ENCODE peak calls at places on chromosomes 12 and 14, in six cellular contexts. F is right lobe of liver, R is fibroblast of mammary gland, Y is GM10248, W is A549, C is neural crest cell. P is an unnamed sample.

GRCh38 chr12:13368971-13369370 is 172.4 kb downstream of the EMP1 start:
- DNase-seq in Y (no peak), W (no peak), F (no peak), R (no peak), C (no peak), P (no peak)

GRCh38 chr12:66633676-66634075 is 45.2 kb downstream of the GRIP1 start:
- DNase-seq in Y (no peak), R (peak), W (peak), F (no peak), C (no peak), P (no peak)

GRCh38 chr14:89308232-89308959 is 108.6 kb downstream of the FOXN3 start:
- DNase-seq in F (no peak), C (no peak), W (no peak), Y (peak), R (peak), P (peak)

GRCh38 chr14:102316048-102316745 is 3.3 kb upstream of the ZNF839 start:
- DNase-seq in C (peak), R (peak), W (peak), Y (no peak), F (no peak), P (peak)

GRCh38 chr14:65208548-65208947 is 106.2 kb upstream of the MAX start:
- DNase-seq in W (no peak), F (no peak), Y (no peak), C (no peak), R (no peak), P (no peak)

GRCh38 chr14:68377056-68377455 is 415.8 kb downstream of the ZFP36L1 start:
- DNase-seq in F (no peak), Y (no peak), C (no peak), W (no peak), R (no peak), P (no peak)

GRCh38 chr14:47194051-47194450 is 481.4 kb downstream of the MDGA2 start:
- DNase-seq in F (no peak), R (peak), Y (no peak), C (no peak), W (no peak), P (no peak)

GRCh38 chr14:68471029-68471963 is 321.6 kb downstream of the ZFP36L1 start:
- DNase-seq in Y (peak), C (peak), R (no peak), F (no peak), W (no peak), P (no peak)

GRCh38 chr14:31206536-31207286 is 882 bp downstream of the HECTD1 start:
- DNase-seq in W (peak), R (no peak), Y (peak), C (peak), F (peak), P (no peak)

GRCh38 chr12:7923241-7924236 is 12.4 kb downstream of the SLC2A3 start:
- DNase-seq in C (no peak), R (no peak), F (no peak), W (no peak), Y (no peak), P (no peak)

GRCh38 chr14:29459967-29460366 is 467.7 kb downstream of the PRKD1 start:
- DNase-seq in Y (no peak), F (no peak), W (no peak), C (no peak), R (no peak), P (no peak)

GRCh38 chr14:38366374-38366773 is 110.5 kb upstream of the CLEC14A start:
- DNase-seq in W (no peak), R (peak), F (no peak), Y (no peak), C (no peak), P (no peak)

GRCh38 chr12:110932048-110932447 is 11.7 kb upstream of the MYL2 start:
- DNase-seq in F (no peak), Y (no peak), W (peak), C (peak), R (no peak), P (no peak)

GRCh38 chr12:130357729-130358330 is 20.1 kb downstream of the PIWIL1 start:
- DNase-seq in W (no peak), C (no peak), F (no peak), R (no peak), Y (no peak), P (no peak)

GRCh38 chr12:123882306-123882705 is 90.3 kb downstream of the CCDC92 start:
- DNase-seq in R (no peak), F (no peak), Y (no peak), W (no peak), C (no peak), P (no peak)

GRCh38 chr12:56687225-56688128 is 607 bp downstream of the PTGES3 start:
- DNase-seq in Y (peak), F (peak), R (peak), W (peak), C (no peak), P (no peak)

GRCh38 chr12:3668479-3669165 is 84.3 kb downstream of the CRACR2A start:
- DNase-seq in W (no peak), F (no peak), C (no peak), R (no peak), Y (no peak), P (no peak)

GRCh38 chr12:41076114-41076513 is 112.0 kb upstream of the PDZRN4 start:
- DNase-seq in R (no peak), W (no peak), F (no peak), C (no peak), Y (no peak), P (no peak)

GRCh38 chr12:25797335-25797863 is 161.1 kb upstream of the RASSF8 start:
- DNase-seq in R (no peak), Y (no peak), W (no peak), F (no peak), C (no peak), P (no peak)

GRCh38 chr12:46382974-46383653 is 10.5 kb upstream of the SLC38A2 start:
- DNase-seq in C (peak), F (peak), W (peak), Y (peak), R (peak), P (peak)

GRCh38 chr14:70127186-70127585 is 61.6 kb downstream of the SLC8A3 start:
- DNase-seq in R (no peak), Y (no peak), C (no peak), W (no peak), F (no peak), P (no peak)

GRCh38 chr12:64008596-64008995 is 164.1 kb downstream of the SRGAP1 start:
- DNase-seq in W (no peak), F (no peak), C (no peak), Y (no peak), R (no peak), P (no peak)

GRCh38 chr14:50928002-50928635 is 16.2 kb downstream of the PYGL start:
- DNase-seq in C (no peak), Y (peak), R (peak), F (no peak), W (no peak), P (peak)

GRCh38 chr12:42299392-42300308 is 26.2 kb downstream of the ZCRB1 start:
- DNase-seq in W (peak), C (no peak), Y (peak), F (no peak), R (peak), P (peak)

GRCh38 chr12:75917083-75917482 is 114.5 kb downstream of the PHLDA1 start:
- DNase-seq in R (no peak), F (no peak), C (no peak), Y (no peak), W (no peak), P (no peak)

GRCh38 chr12:39236994-39237393 is 205.9 kb downstream of the KIF21A start:
- DNase-seq in F (no peak), W (peak), R (peak), Y (no peak), C (no peak), P (peak)

GRCh38 chr12:82651489-82651888 is 35.2 kb upstream of the TMTC2 start:
- DNase-seq in W (peak), F (no peak), R (no peak), Y (no peak), C (no peak), P (no peak)

GRCh38 chr14:51846631-51847488 is 13.6 kb upstream of the GNG2 start:
- DNase-seq in F (peak), W (no peak), C (peak), R (no peak), Y (peak), P (no peak)

GRCh38 chr12:12685305-12685704 is 10.7 kb downstream of the GPR19 start:
- DNase-seq in F (no peak), R (no peak), W (no peak), Y (no peak), C (peak), P (no peak)

GRCh38 chr14:101024686-101025085 is 121.2 kb upstream of the RTL1 start:
- DNase-seq in R (no peak), F (no peak), W (no peak), Y (no peak), C (no peak), P (no peak)

DNA sequence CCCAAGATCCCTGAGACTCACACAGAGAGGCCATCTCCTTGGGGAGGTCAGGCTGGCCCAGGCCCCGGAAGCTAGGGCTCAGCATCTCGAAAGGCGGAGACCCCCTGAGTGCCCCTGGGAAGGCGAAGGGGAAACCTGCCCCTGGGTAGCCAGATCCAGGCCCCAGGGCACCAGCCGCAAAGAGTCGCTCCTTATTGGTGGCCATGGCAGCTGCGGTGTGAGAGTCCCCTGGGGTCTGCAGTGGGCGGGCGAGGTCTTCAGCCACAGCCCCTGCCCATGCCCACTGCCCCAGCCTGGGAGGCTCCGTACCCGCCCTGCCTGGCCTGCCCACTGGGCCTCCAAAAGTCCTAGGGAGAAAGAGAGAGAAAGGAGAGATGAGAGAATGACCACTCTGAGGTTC is 4.7 kb downstream of the RARG start:
- DNase-seq in R (no peak), W (no peak), Y (no peak), C (no peak), F (no peak), P (no peak)
- TF ChIP-seq CTCF in R (no peak), W (no peak), Y (no peak), C (no peak), F (no peak), P (no peak)

DNA sequence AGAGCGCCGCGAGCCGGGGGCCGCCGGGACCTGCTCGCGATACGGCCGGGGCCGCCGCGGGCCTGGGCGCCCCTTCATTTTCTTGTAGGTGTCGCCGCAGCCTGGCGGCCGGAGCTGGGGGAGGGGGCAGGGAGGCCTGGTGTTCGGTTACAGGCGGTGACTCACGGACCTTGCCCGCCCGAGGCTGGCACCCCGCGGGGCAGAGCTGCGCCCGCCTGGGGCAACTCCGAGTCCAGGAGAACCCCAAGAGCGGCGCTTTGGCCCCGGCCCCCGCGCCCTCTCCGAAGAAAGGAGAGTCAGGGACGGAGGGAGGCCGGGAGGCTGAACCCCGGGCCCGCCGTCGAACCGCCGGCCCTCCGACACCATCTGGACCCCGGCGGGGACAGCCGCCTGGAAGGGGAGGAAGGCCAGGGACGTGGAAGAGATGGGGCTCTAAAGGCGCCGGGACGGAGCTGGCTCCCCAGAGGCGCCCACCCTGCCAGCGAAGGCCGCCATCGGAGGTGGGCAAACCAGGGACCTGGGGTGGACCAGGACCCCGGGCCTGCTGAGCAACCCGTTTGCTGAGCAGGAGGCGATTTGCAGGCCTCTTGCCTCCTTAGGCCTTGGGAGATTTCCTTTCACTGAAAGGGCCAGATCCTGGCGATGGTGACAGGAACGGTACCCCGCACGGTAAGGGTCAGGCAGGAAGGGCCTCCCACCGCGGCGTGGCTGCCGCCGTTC is 828 bp upstream of the NUAK1 start:
- DNase-seq in Y (peak), C (peak), W (peak), F (peak), R (peak), P (peak)
- TF ChIP-seq CTCF in Y (no peak), C (no peak), W (no peak), F (no peak), R (no peak), P (no peak)

GRCh38 chr14:76186318-76187027 is 34.8 kb downstream of the GPATCH2L start:
- DNase-seq in R (no peak), W (no peak), Y (no peak), F (no peak), C (no peak), P (no peak)

GRCh38 chr14:76175942-76176341 is 24.2 kb downstream of the GPATCH2L start:
- DNase-seq in Y (no peak), R (no peak), C (no peak), W (no peak), F (no peak), P (no peak)

DNA sequence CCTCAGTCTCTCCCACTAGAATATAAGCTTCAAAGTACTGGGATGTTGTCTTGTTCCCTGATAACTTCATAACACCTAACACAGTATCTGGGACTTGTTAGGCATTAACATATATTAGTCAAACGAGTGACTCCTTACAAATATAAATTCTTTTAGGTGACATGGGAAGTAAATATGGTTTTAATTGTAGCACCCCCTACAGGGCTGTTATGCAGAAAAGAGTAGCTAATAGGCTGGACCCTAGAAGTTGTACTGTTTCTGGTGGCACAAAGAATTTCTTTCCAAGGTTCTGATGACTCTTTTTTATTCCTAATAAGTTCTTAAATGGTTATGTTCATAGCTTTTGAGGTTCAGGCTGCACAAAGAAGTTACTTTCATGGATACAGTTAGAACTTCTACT is 29.8 kb downstream of the GPATCH2L start:
- DNase-seq in F (no peak), W (peak), Y (no peak), C (no peak), R (peak), P (no peak)
- TF ChIP-seq CTCF in F (no peak), W (no peak), Y (no peak), C (peak), R (peak), P (peak)

DNA sequence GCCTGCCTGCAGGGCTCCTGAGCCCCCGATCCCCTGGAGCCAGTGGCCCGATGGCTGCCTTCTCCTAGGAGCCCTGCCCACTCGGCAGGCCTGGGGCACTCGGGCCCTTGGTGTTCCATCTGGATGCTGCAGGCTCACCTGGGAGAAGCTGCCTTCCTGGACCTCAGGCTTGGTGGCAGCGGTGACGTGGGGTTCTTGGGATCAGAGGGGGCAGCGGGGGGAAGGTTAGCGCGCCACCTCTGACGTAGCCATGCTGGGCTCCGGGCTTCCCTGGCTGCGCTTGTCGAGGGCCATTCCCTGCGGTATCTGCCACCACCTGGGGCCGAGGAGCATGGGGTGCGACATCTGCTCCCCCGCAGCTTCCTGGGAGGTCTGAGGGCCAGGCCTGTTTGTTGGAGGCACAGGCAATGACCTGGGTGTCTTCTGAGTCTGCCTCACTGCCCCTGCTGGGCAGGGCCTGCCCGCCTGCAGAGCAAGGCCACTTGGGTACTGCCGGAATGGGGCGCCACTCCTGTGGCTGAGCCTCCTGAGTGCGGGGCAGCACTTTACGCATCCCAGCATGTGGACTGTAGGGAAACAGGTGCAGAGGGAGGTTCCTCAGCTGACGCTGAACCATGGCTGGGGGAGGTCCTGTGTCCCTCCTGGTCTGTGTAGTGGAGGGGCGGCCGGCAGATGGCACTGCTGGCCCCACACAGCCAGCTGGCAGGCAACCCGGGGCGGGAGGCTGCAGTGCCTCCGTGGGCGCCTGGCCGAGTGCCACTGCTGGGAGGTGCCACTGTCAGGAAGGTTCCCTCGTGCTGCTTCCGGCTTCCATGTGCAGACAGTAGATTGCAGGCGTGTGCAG is 20.3 kb downstream of the MTA1 start:
- DNase-seq in Y (no peak), F (peak), W (peak), C (no peak), R (no peak), P (no peak)
- TF ChIP-seq CTCF in Y (no peak), F (peak), W (peak), C (no peak), R (no peak), P (no peak)

GRCh38 chr12:115210533-115211252 is 526.7 kb upstream of the TBX3 start:
- DNase-seq in W (no peak), R (no peak), Y (no peak), F (no peak), C (no peak), P (no peak)
- TF ChIP-seq CTCF in W (no peak), R (no peak), Y (no peak), F (no peak), C (no peak), P (no peak)

DNA sequence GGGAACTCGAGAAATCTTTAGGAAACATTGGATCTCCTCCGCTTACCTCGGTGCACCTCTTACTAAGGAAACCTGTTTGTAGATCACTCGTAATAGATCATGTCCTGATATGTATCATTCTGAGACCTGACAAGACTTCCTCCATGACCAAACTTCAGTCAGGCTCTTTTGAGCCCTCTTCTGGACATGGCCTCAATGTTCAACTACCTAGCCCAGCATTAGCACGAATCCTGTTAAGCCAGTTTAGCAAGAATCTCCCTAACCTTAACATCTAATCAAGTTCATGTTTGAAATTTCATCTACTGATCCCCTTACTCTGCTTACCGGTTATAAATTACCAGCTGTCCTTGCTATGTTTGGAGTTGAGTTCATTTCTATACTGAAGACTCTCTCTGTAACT is 713.9 kb upstream of the USP15 start:
- DNase-seq in F (no peak), W (peak), C (no peak), R (no peak), Y (no peak), P (no peak)
- TF ChIP-seq CTCF in F (no peak), W (no peak), C (no peak), R (no peak), Y (no peak), P (no peak)

GRCh38 chr12:4908694-4909396 is 860 bp upstream of the KCNA1 start:
- DNase-seq in W (no peak), R (peak), Y (peak), F (no peak), C (peak), P (no peak)
- TF ChIP-seq CTCF in W (no peak), R (no peak), Y (peak), F (no peak), C (peak), P (no peak)

DNA sequence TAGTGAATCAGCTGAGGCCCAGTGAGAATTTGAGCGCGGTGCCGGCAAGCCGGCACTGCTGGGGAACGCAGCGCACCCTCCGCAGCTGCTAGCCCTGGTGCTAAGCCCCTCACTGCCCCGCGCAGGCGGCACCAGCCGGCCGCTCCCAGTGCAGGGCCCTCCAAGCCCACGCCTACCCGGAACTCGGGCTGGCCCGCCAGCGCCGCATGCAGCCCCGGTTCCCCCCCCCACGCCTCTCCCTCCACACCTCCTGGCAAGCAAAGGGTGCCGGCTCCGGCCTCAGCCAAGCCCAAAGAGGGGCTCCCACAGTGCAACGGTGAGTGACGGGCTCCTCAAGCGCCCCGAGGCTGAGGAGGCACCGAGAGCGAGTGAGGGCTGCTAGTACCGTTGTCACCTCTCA is 54.5 kb upstream of the VASH1 start:
- DNase-seq in C (no peak), R (no peak), Y (no peak), W (no peak), F (no peak), P (no peak)
- TF ChIP-seq CTCF in C (no peak), R (no peak), Y (no peak), W (no peak), F (no peak), P (no peak)